ENCODE peak calls at places on chromosomes 13 and 19, in five cellular contexts. W is right lobe of liver, I is vagina, E is suprapubic skin, R is ovary. P is an unnamed sample.
A peak's percentile ranks its signal among the peaks of the same experiment; 100 is the strongest.

GRCh38 chr13:28324181-28324789 is 170.6 kb downstream of the FLT1 start:
- DNase-seq in E (no peak), I (no peak), W (no peak), R (no peak), P (no peak)

GRCh38 chr13:33281951-33282595 is 3.5 kb downstream of the STARD13 start:
- DNase-seq in W (no peak), E (no peak), I (no peak), R (no peak), P (no peak)

GRCh38 chr19:15453091-15453498 is 3.3 kb upstream of the WIZ start:
- DNase-seq in W (peak; percentile 49), E (no peak), I (no peak), R (peak; percentile 62), P (no peak)

GRCh38 chr13:62702502-62702901 is 1286.9 kb upstream of the PCDH20 start:
- DNase-seq in R (no peak), E (no peak), I (no peak), W (no peak), P (no peak)

GRCh38 chr13:90448466-90449037 is 898.9 kb upstream of the MIR17HG start:
- DNase-seq in I (no peak), R (no peak), W (no peak), E (no peak), P (no peak)

GRCh38 chr13:110444226-110444653 is 117.3 kb downstream of the RAB20 start:
- DNase-seq in E (no peak), I (no peak), W (no peak), R (peak; percentile 38), P (peak; percentile 77)

GRCh38 chr19:21655540-21656126 is 111.7 kb downstream of the ZNF100 start:
- DNase-seq in E (no peak), R (no peak), W (no peak), I (no peak), P (no peak)

GRCh38 chr13:110419391-110419791 is 112.3 kb downstream of the COL4A2 start:
- DNase-seq in W (no peak), E (no peak), R (no peak), I (no peak), P (no peak)

GRCh38 chr13:89465366-89465765 is 1794.2 kb downstream of the SLITRK5 start:
- DNase-seq in E (no peak), W (no peak), I (no peak), R (no peak), P (no peak)

GRCh38 chr19:35266149-35266903 is 2.4 kb upstream of the USF2 start:
- DNase-seq in I (no peak), W (no peak), R (peak; percentile 45), E (no peak), P (no peak)

GRCh38 chr19:55704494-55705245 is 29.6 kb downstream of the EPN1 start:
- DNase-seq in W (no peak), E (no peak), I (no peak), R (peak; percentile 21), P (no peak)

GRCh38 chr19:51185868-51186215 is 39.0 kb upstream of the CD33 start:
- DNase-seq in E (no peak), I (no peak), R (no peak), W (no peak), P (no peak)

GRCh38 chr19:4065430-4066175 is 1.1 kb downstream of the ZBTB7A start:
- DNase-seq in I (no peak), E (peak; percentile 97), W (peak; percentile 98), R (peak; percentile 98), P (peak; percentile 93)

GRCh38 chr19:19120308-19121156 is 17.7 kb downstream of the TMEM161A start:
- DNase-seq in W (peak; percentile 38), E (no peak), I (no peak), R (peak; percentile 99), P (no peak)

GRCh38 chr19:4018140-4018613 is 10.6 kb downstream of the PIAS4 start:
- DNase-seq in W (no peak), R (no peak), I (no peak), E (no peak), P (no peak)

GRCh38 chr13:103156346-103156998 is 90.3 kb upstream of the SLC10A2 start:
- DNase-seq in W (no peak), E (no peak), I (no peak), R (no peak), P (no peak)

GRCh38 chr13:73835138-73835721 is 299.0 kb downstream of the KLF12 start:
- DNase-seq in R (no peak), I (no peak), W (no peak), E (no peak), P (no peak)

GRCh38 chr19:58406818-58407657 is 1.4 kb upstream of the ZNF584 start:
- DNase-seq in W (no peak), E (no peak), R (no peak), I (no peak), P (no peak)

GRCh38 chr19:45424191-45425058 is 708 bp upstream of the ERCC1 start:
- DNase-seq in I (no peak), R (peak; percentile 65), W (peak; percentile 84), E (peak; percentile 90), P (peak; percentile 94)

GRCh38 chr13:113045214-113046007 is 60.2 kb upstream of the F7 start:
- DNase-seq in R (no peak), W (peak; percentile 19), E (no peak), I (no peak), P (no peak)

GRCh38 chr19:47507031-47507430 is 7.8 kb downstream of the NAPA start:
- DNase-seq in W (no peak), R (no peak), I (no peak), E (no peak), P (no peak)

GRCh38 chr19:47255947-47256687 is at the start of gene CCDC9:
- DNase-seq in R (peak; percentile 97), W (peak; percentile 98), E (peak; percentile 99), I (no peak), P (peak; percentile 99)

GRCh38 chr13:48580185-48580803 is 47.4 kb upstream of the RCBTB2 start:
- DNase-seq in I (no peak), W (no peak), R (peak; percentile 74), E (no peak), P (peak; percentile 92)

GRCh38 chr13:77516342-77516789 is 19.1 kb upstream of the SCEL start:
- DNase-seq in R (no peak), E (no peak), I (no peak), W (no peak), P (no peak)

GRCh38 chr19:45613926-45614725 is 12.1 kb upstream of the GPR4 start:
- DNase-seq in R (no peak), E (no peak), I (no peak), W (no peak), P (no peak)

GRCh38 chr13:36841411-36841810 is 22.4 kb downstream of the RFXAP start:
- DNase-seq in R (no peak), I (no peak), W (no peak), E (no peak), P (no peak)

GRCh38 chr19:10284641-10285278 is 2.0 kb upstream of the ICAM4 start:
- DNase-seq in I (peak; percentile 91), R (no peak), E (no peak), W (no peak), P (no peak)

GRCh38 chr19:28067882-28068281 is 1145.1 kb downstream of the UQCRFS1 start:
- DNase-seq in E (no peak), W (no peak), I (no peak), R (no peak), P (no peak)

GRCh38 chr19:13768510-13768909 is 4.2 kb downstream of the MRI1 start:
- DNase-seq in I (no peak), R (no peak), W (no peak), E (peak; percentile 74), P (no peak)

GRCh38 chr19:17834350-17835181 is 13.2 kb downstream of the JAK3 start:
- DNase-seq in W (no peak), I (no peak), E (no peak), R (no peak), P (no peak)
- TF ChIP-seq CTCF in W (no peak), I (no peak), E (no peak), R (no peak), P (no peak)

DNA sequence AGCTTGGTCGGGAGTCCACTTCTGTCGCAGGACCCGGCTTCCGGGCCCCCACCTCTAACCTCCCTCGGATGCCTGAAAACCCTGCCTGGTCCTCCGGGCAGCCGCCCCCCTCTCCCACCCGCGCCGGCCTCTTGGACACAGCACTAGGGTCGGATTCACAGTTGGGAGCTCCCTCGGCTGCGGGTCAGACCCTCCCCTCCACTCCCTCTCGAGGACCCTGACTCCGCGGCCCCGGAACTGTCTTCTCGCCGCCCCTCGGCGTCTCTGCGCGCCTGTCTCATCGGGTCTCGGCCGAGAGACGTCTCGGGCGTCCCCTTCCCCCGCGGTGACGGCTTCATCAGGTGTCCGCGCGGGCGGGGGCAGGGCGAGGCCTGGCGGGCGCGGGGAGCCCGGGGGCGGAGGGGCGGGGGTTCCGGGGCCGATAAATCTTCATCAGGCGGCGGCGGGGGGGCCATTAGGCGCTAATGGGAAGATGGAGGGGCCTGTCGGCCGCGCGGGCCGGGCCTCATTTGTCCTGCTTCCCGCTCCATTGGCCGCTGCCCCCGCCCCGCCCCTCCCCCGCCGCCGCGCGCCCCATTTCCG is 11.7 kb upstream of the ERFL start:
- DNase-seq in R (no peak), W (no peak), E (no peak), I (no peak), P (no peak)
- TF ChIP-seq POLR2A in R (no peak), W (no peak), E (no peak), I (no peak), P (no peak)

DNA sequence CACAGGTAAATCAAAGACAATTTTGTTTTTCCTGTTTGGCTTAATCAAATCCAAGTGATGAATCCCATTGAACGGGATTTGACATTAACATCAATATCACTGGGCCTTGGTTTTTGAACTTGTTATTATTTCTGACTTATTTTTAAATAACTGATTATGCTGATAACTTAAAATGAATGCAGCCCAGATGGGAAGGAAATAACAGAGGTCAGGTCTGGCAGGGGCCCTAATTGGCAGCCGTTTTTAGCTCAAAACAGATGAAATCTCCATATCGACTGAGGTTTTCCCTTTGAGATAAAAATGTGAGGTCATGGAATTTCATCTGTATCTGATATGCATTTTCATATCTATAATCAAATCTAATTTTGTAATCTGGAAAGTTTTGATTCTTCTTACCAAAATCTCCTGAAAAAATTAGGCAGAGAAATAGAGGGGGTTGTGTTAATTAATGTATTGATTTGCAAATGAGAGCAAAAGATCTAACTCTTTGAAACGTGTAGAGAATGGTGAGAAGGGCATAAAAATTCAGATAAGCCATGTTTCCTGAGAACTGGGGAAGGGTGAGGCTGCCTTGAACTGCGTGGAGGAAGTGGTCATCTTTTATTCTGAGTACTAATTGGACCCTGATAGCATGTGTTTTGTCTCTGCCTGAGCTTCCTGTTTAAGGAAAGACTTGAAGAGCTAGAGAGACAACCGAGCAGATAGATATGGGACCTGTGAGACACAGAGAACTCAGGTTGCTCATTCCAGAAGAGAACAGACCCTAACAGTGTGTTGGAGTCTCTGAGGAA is 98.2 kb upstream of the C1QTNF9B start:
- DNase-seq in I (no peak), R (no peak), E (no peak), W (no peak), P (no peak)
- TF ChIP-seq CTCF in I (no peak), R (no peak), E (no peak), W (no peak), P (no peak)

GRCh38 chr19:1505991-1506881 is 6.6 kb downstream of the ADAMTSL5 start:
- DNase-seq in R (no peak), E (peak; percentile 58), I (no peak), W (no peak), P (no peak)

GRCh38 chr19:1508507-1508856 is 4.3 kb downstream of the ADAMTSL5 start:
- DNase-seq in R (no peak), I (no peak), E (no peak), W (no peak), P (no peak)

GRCh38 chr19:1509589-1510441 is 3.0 kb downstream of the ADAMTSL5 start:
- DNase-seq in R (no peak), W (no peak), I (no peak), E (no peak), P (no peak)

GRCh38 chr19:1507192-1507660 is 5.6 kb downstream of the ADAMTSL5 start:
- DNase-seq in E (peak; percentile 73), I (no peak), W (no peak), R (no peak), P (no peak)

GRCh38 chr19:1507763-1508506 is 4.9 kb downstream of the ADAMTSL5 start:
- DNase-seq in I (no peak), E (peak; percentile 94), W (peak; percentile 88), R (peak; percentile 94), P (peak; percentile 92)
- TF ChIP-seq POLR2A in I (no peak), E (no peak), W (no peak), R (no peak), P (no peak)

P was measured in lower leg skin.